ENCODE peak calls at places on chromosomes 16 and 17, in four cellular contexts. I is right atrium auricular region, Q is ovary, X is tibial artery. R is an unnamed sample. For H3K9me3, the result is how much of the 10 kb centered on the place peaks cover.

GRCh38 chr16:55370762-55371482 is 46.9 kb downstream of the IRX6 start:
- DNase-seq in I (peak), X (peak), Q (peak), R (peak)

GRCh38 chr16:53291757-53292392 is 142.4 kb upstream of the RBL2 start:
- DNase-seq in X (no peak), Q (no peak), I (no peak), R (no peak)

GRCh38 chr17:40436631-40437030 is 6.6 kb upstream of the IGFBP4 start:
- DNase-seq in I (no peak), X (peak), Q (no peak), R (no peak)

GRCh38 chr17:34371405-34371804 is 8.4 kb upstream of the CCL1 start:
- DNase-seq in I (no peak), Q (no peak), X (no peak), R (no peak)

GRCh38 chr16:17921357-17921978 is 415.1 kb downstream of the NPIPA8 start:
- DNase-seq in X (no peak), Q (no peak), I (no peak), R (no peak)

GRCh38 chr16:68368602-68368944 is 57.8 kb downstream of the PRMT7 start:
- DNase-seq in I (no peak), X (no peak), Q (no peak), R (no peak)

GRCh38 chr17:41976142-41976768 is 9.7 kb downstream of the CNP start:
- DNase-seq in Q (peak), X (no peak), I (no peak), R (no peak)

GRCh38 chr17:59776577-59776976 is 69.1 kb downstream of the VMP1 start:
- DNase-seq in Q (no peak), X (no peak), I (no peak), R (no peak)

GRCh38 chr16:51875834-51876725 is 670.9 kb downstream of the TOX3 start:
- DNase-seq in I (no peak), X (no peak), Q (no peak), R (no peak)

GRCh38 chr17:34011599-34011998 is 243.5 kb upstream of the CCL2 start:
- DNase-seq in I (no peak), Q (no peak), X (no peak), R (no peak)

GRCh38 chr17:28726912-28727726 is 1.1 kb upstream of the TLCD1 start:
- DNase-seq in I (peak), Q (peak), X (peak), R (peak)

GRCh38 chr17:43360376-43360738 is 38.4 kb upstream of the ARL4D start:
- DNase-seq in X (no peak), I (peak), Q (no peak), R (peak)

GRCh38 chr16:75099738-75100615 is 16.6 kb downstream of the LDHD start:
- DNase-seq in I (peak), Q (no peak), X (no peak), R (no peak)

GRCh38 chr17:27947005-27947406 is 53.8 kb upstream of the LYRM9 start:
- DNase-seq in Q (no peak), X (no peak), I (no peak), R (no peak)

GRCh38 chr17:55648086-55648485 is 74.6 kb downstream of the TMEM100 start:
- DNase-seq in Q (no peak), X (no peak), I (no peak), R (no peak)

GRCh38 chr16:71883193-71883848 is 661 bp downstream of the ZNF821 start:
- DNase-seq in X (no peak), Q (peak), I (no peak), R (no peak)

GRCh38 chr16:23905027-23905426 is 69.2 kb downstream of the PRKCB start:
- DNase-seq in I (no peak), Q (no peak), X (peak), R (no peak)

GRCh38 chr16:73545713-73546112 is 497.8 kb upstream of the ZFHX3 start:
- DNase-seq in X (no peak), I (no peak), Q (no peak), R (no peak)

GRCh38 chr17:76867578-76868175 is 527 bp upstream of the MGAT5B start:
- DNase-seq in I (no peak), X (no peak), Q (no peak), R (no peak)

GRCh38 chr17:57255776-57256681 is at the start of gene MSI2:
- DNase-seq in X (peak), Q (peak), I (peak), R (peak)

GRCh38 chr16:67277294-67277998 is 1.9 kb upstream of the PLEKHG4 start:
- DNase-seq in I (peak), Q (peak), X (peak), R (peak)

GRCh38 chr16:10878644-10879498 is 1.9 kb downstream of the CIITA start:
- DNase-seq in X (peak), I (no peak), Q (peak), R (peak)

GRCh38 chr16:2682209-2683021 is at the start of gene KCTD5:
- DNase-seq in X (peak), I (peak), Q (peak), R (peak)

GRCh38 chr17:46813920-46814319 is 4.6 kb downstream of the WNT3 start:
- DNase-seq in I (no peak), X (no peak), Q (no peak), R (no peak)

GRCh38 chr17:75512946-75513666 is 2.2 kb downstream of the CASKIN2 start:
- DNase-seq in X (no peak), Q (no peak), I (no peak), R (no peak)

GRCh38 chr17:6444573-6445335 is 499 bp downstream of the PIMREG start:
- DNase-seq in Q (no peak), I (no peak), X (no peak), R (no peak)
- H3K9me3 ChIP-seq in Q (under half), I (under half), X (under half), R (under half)

DNA sequence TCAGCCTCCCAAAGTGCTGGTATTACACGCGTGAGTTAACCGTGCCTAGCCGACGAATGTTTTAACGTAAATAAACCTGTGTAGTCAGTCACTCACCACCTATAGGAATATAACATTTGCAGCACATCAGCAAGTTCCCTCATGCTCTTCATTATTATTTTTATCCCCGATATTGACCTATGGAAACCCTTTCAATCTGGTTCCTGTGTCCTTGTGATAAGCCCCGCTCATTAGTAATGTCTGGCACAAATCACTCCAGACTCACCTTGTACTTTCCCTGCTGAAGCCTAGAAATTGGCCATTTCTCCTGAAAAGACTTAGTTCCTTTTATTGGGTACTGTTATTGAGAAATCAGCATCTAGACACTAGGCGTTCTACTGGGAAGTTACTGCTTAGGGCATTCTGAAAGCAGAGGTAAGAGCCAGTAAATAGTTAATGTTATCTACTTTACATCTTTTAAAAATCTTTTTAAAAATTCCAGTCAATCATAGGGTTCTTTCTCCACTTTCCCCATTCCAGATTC is 1.5 kb upstream of the PHKG2 start:
- DNase-seq in I (no peak), Q (no peak), X (no peak), R (no peak)
- H3K27ac ChIP-seq in I (no peak), Q (no peak), X (peak), R (peak)

GRCh38 chr17:2059125-2059836 is 4.4 kb downstream of the HIC1 start:
- DNase-seq in I (no peak), X (no peak), Q (no peak), R (no peak)
- H3K4me3 ChIP-seq in I (peak), X (peak), Q (no peak), R (peak)

DNA sequence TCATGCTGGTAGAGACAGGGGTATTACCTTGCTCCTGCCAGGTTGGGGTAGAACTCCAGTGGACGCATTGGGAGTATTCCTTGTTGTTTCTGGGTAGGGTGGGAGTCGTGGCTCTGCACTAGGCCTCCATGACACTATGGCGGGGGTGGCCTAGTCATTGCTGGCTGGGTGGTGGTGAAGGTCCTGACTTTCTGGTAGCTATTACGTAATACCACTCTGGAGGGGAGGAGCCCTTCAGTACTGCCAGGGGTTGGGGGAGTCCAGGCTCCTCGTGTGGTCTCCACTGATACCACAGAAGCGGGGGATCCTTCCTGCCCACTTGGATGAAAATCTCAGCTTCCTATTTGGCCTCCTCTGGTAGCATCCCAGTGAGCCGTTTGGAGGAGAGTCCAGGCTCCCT is 65.7 kb upstream of the GNG13 start:
- DNase-seq in X (no peak), I (no peak), Q (no peak), R (no peak)
- H3K9me3 ChIP-seq in X (under half), I (under half), Q (under half), R (under half)

GRCh38 chr16:12802661-12803060 is 1.0 kb downstream of the CPPED1 start:
- DNase-seq in I (no peak), X (no peak), Q (no peak), R (no peak)
- H3K27ac ChIP-seq in I (no peak), X (peak), Q (no peak), R (peak)

GRCh38 chr17:45143101-45143670 is 5.1 kb upstream of the HEXIM1 start:
- DNase-seq in X (no peak), Q (peak), I (no peak), R (no peak)
- H3K4me3 ChIP-seq in X (peak), Q (peak), I (no peak), R (peak)

GRCh38 chr16:35685085-35685484 is 2225.7 kb downstream of the TP53TG3F start:
- DNase-seq in Q (no peak), X (peak), I (no peak), R (no peak)

GRCh38 chr16:35689764-35690163 is 2230.4 kb downstream of the TP53TG3F start:
- DNase-seq in I (no peak), Q (no peak), X (peak), R (no peak)

GRCh38 chr16:35687071-35687470 is 2227.7 kb downstream of the TP53TG3F start:
- DNase-seq in I (no peak), Q (no peak), X (peak), R (no peak)

GRCh38 chr16:35687781-35688180 is 2228.4 kb downstream of the TP53TG3F start:
- DNase-seq in Q (no peak), I (no peak), X (no peak), R (no peak)

GRCh38 chr16:35686595-35686994 is 2227.2 kb downstream of the TP53TG3F start:
- DNase-seq in X (no peak), I (no peak), Q (no peak), R (no peak)
- H3K9me3 ChIP-seq in X (under half), I (under half), Q (under half), R (under half)

R was measured in ascending aorta.